ENCODE peak calls at places on chromosome 6, in ten cellular contexts. K, O, N, Q, S, J, M, L, X and B are unnamed samples.
A peak's percentile ranks its signal among the peaks of the same experiment; 100 is the strongest.

GRCh38 chr6:105179244-105180065 is at the start of gene POPDC3:
- DNase-seq in K (no peak), O (no peak), N (no peak), Q (no peak), S (peak; percentile 19), J (no peak), M (no peak), L (peak; percentile 19), X (no peak), B (no peak)

GRCh38 chr6:125844989-125845388 is 54.2 kb downstream of the NCOA7 start:
- DNase-seq in K (no peak), O (no peak), N (no peak), Q (no peak), S (no peak), J (no peak), M (no peak), L (no peak), X (no peak), B (no peak)

GRCh38 chr6:43142101-43142500 is 29.0 kb upstream of the SRF start:
- DNase-seq in K (no peak), O (no peak), N (no peak), Q (no peak), S (no peak), J (no peak), M (no peak), L (no peak), X (peak; percentile 32), B (no peak)

GRCh38 chr6:37478827-37479226 is 20.9 kb downstream of the CCDC167 start:
- DNase-seq in K (no peak), O (no peak), N (no peak), Q (peak; percentile 51), S (no peak), J (no peak), M (no peak), L (no peak), X (no peak), B (no peak)

GRCh38 chr6:167706313-167707109 is 120.2 kb upstream of the AFDN start:
- DNase-seq in K (no peak), O (no peak), N (no peak), Q (no peak), S (no peak), J (no peak), M (no peak), L (no peak), X (no peak), B (no peak)

GRCh38 chr6:138972226-138972665 is 15.8 kb downstream of the REPS1 start:
- DNase-seq in K (no peak), O (no peak), N (no peak), Q (no peak), S (no peak), J (no peak), M (no peak), L (no peak), X (no peak), B (no peak)

GRCh38 chr6:78863576-78863975 is 3.8 kb upstream of the IRAK1BP1 start:
- DNase-seq in K (no peak), O (no peak), N (no peak), Q (no peak), S (no peak), J (no peak), M (no peak), L (no peak), X (no peak), B (no peak)

GRCh38 chr6:34697544-34697836 is 923 bp upstream of the ILRUN start:
- DNase-seq in K (no peak), O (no peak), N (no peak), Q (no peak), S (no peak), J (no peak), M (no peak), L (no peak), X (no peak), B (no peak)

GRCh38 chr6:113209315-113209714 is 647.8 kb upstream of the MARCKS start:
- DNase-seq in K (no peak), O (no peak), N (no peak), Q (no peak), S (no peak), J (no peak), M (no peak), L (no peak), X (no peak), B (no peak)

GRCh38 chr6:21831531-21832291 is 238.2 kb downstream of the SOX4 start:
- DNase-seq in K (no peak), O (no peak), N (no peak), Q (no peak), S (no peak), J (no peak), M (no peak), L (no peak), X (no peak), B (no peak)

DNA sequence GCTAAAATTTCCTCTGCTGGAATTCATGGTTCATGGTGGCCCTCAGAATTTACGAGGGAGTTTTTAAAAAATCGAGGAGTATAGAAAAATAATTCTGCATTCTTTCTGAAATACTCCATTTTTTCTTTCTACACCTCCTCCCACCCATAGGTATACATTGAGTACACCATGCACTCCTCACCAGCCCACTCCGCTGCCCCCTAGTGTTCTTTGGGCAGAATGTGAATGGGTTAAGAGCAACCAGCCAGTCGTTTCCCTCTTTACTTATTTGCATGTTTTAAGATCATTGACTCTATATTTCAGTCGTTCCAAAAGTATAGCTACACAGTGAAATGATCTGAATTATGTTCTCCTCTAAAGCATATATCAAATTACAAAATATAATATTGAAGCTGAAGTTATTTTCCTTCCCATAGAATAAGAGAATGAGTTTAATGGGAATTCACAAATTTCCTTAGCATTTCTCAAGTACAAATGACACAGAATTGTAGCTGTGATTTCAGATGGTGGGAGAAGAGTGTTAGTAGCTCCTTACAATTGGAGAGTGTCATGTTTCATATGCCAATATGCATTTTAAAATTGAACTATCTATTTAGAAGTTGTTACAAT is 977.7 kb upstream of the SLC35B3 start:
- DNase-seq in K (peak; percentile 23), O (peak; percentile 34), N (peak; percentile 54), Q (no peak), S (peak; percentile 7), J (peak; percentile 22), M (no peak), L (peak; percentile 25), X (no peak), B (no peak)
- TF ChIP-seq CTCF in K (peak; percentile 6), O (peak; percentile 85), N (peak; percentile 56), Q (no peak), S (peak; percentile 57), J (peak; percentile 38), M (no peak), L (peak; percentile 28), X (no peak), B (peak; percentile 39)

DNA sequence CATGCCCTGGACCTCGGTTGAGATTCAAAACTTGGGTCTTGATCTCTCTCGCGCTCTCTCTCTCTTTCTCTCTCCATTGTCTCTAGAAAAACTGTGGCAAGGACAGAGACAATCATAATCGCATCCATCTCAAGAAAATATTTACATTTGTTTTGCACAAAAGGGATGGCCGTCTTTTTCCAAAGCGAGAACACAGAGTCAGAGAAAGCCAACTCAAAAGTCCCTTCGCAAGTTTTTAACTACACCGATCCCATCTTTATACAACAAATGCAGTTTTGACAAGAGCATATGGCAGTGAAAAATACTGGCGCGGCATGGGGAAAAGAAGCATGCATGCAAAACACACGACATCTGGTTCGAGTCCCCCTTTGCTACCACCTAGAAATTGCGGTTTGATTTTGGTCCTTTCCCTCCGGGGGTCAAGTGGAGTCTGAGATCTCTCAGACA is 1.4 kb downstream of the OLIG3 start:
- DNase-seq in K (no peak), O (no peak), N (no peak), Q (no peak), S (no peak), J (no peak), M (no peak), L (no peak), X (no peak), B (no peak)
- H3K4me1 ChIP-seq in K (peaks cover 62% of the 10 kb centered on the region), O (no peaks in the 10 kb centered on the region), N (peaks cover 44% of the 10 kb centered on the region), Q (no peaks in the 10 kb centered on the region), S (peaks cover 4% of the 10 kb centered on the region), J (peaks cover 4% of the 10 kb centered on the region), M (peaks cover 73% of the 10 kb centered on the region), L (peaks cover 29% of the 10 kb centered on the region), X (peaks cover 74% of the 10 kb centered on the region), B (peaks cover 8% of the 10 kb centered on the region)

GRCh38 chr6:41960026-41960425 is 18.4 kb upstream of the CCND3 start:
- DNase-seq in K (no peak), O (no peak), N (no peak), Q (no peak), S (no peak), J (no peak), M (no peak), L (no peak), X (no peak), B (no peak)
- TF ChIP-seq CTCF in K (no peak), O (no peak), N (no peak), Q (no peak), S (no peak), J (no peak), M (no peak), L (no peak), X (no peak), B (no peak)

GRCh38 chr6:42138190-42138589 is 4.2 kb downstream of the C6orf132 start:
- DNase-seq in K (no peak), O (no peak), N (no peak), Q (no peak), S (no peak), J (no peak), M (no peak), L (no peak), X (no peak), B (no peak)
- H3K4me1 ChIP-seq in K (peaks cover 31% of the 10 kb centered on the region), O (peaks cover 67% of the 10 kb centered on the region), N (peaks cover 63% of the 10 kb centered on the region), Q (no peaks in the 10 kb centered on the region), S (no peaks in the 10 kb centered on the region), J (peaks cover 29% of the 10 kb centered on the region), M (peaks cover 84% of the 10 kb centered on the region), L (peaks cover 40% of the 10 kb centered on the region), X (peaks cover 14% of the 10 kb centered on the region), B (peaks cover 9% of the 10 kb centered on the region)

GRCh38 chr6:12608016-12608860 is 108.3 kb upstream of the PHACTR1 start:
- DNase-seq in K (no peak), O (no peak), N (no peak), Q (no peak), S (no peak), J (no peak), M (no peak), L (no peak), X (no peak), B (no peak)
- TF ChIP-seq CTCF in K (no peak), O (no peak), N (no peak), Q (no peak), S (no peak), J (no peak), M (no peak), L (no peak), X (no peak), B (no peak)

GRCh38 chr6:150756170-150756569 is 109.3 kb upstream of the MTHFD1L start:
- DNase-seq in K (no peak), O (no peak), N (no peak), Q (no peak), S (no peak), J (no peak), M (no peak), L (no peak), X (no peak), B (no peak)
- H3K4me1 ChIP-seq in K (no peaks in the 10 kb centered on the region), O (no peaks in the 10 kb centered on the region), N (no peaks in the 10 kb centered on the region), Q (no peaks in the 10 kb centered on the region), S (no peaks in the 10 kb centered on the region), J (no peaks in the 10 kb centered on the region), M (peaks cover 25% of the 10 kb centered on the region), L (no peaks in the 10 kb centered on the region), X (no peaks in the 10 kb centered on the region), B (no peaks in the 10 kb centered on the region)

GRCh38 chr6:26044140-26045045 is 42.8 kb upstream of the HFE start:
- DNase-seq in K (peak; percentile 54), O (no peak), N (peak; percentile 79), Q (no peak), S (peak; percentile 44), J (peak; percentile 81), M (no peak), L (peak; percentile 37), X (peak; percentile 15), B (peak; percentile 62)
- TF ChIP-seq CTCF in K (no peak), O (no peak), N (no peak), Q (no peak), S (peak; percentile 11), J (no peak), M (no peak), L (no peak), X (no peak), B (no peak)